ENCODE peak calls at places on chromosomes 6 and 20, in nine cellular contexts. F is RWPE1; L is activated CD8-positive, alpha-beta T cell treated with anti-CD3 and anti-CD28 coated beads for 36 hours; Q is GM20000; Z is progenitor cell of endocrine pancreas; J is GM12878; Y is mucosa of descending colon; G is pancreas; O is fibroblast of lung. M is an unnamed sample.

GRCh38 chr20:21684671-21685070 is 20.8 kb upstream of the PAX1 start:
- DNase-seq in G (no peak), L (no peak), J (no peak), Y (no peak), Z (no peak), F (no peak), Q (no peak), O (no peak), M (no peak)

GRCh38 chr20:49792006-49792405 is 20.6 kb upstream of the SLC9A8 start:
- DNase-seq in L (no peak), Q (no peak), Z (no peak), Y (no peak), G (no peak), F (no peak), O (no peak), J (no peak), M (no peak)

GRCh38 chr6:81216668-81217067 is 535.8 kb downstream of the TENT5A start:
- DNase-seq in F (no peak), Q (no peak), O (no peak), L (no peak), J (no peak), Z (no peak), Y (no peak), G (no peak), M (no peak)

GRCh38 chr6:161922631-161923119 is 648.8 kb upstream of the AGPAT4 start:
- DNase-seq in O (peak), L (peak), F (peak), Z (no peak), J (no peak), Y (peak), Q (no peak), G (peak), M (no peak)

GRCh38 chr6:23633986-23634385 is 492.0 kb upstream of the NRSN1 start:
- DNase-seq in O (no peak), L (no peak), F (no peak), J (no peak), Q (no peak), Z (no peak), Y (no peak), G (no peak), M (no peak)

GRCh38 chr6:147973806-147974205 is 368.8 kb upstream of the SASH1 start:
- DNase-seq in G (no peak), Y (no peak), J (no peak), Z (no peak), F (no peak), L (no peak), Q (no peak), O (no peak), M (no peak)

GRCh38 chr6:71965404-71965803 is 79.1 kb downstream of the RIMS1 start:
- DNase-seq in Q (no peak), O (no peak), L (no peak), F (no peak), J (no peak), G (no peak), Y (no peak), Z (no peak), M (no peak)

GRCh38 chr6:49523901-49524300 is 24.2 kb downstream of the GLYATL3 start:
- DNase-seq in L (no peak), J (no peak), G (no peak), Z (no peak), Y (no peak), Q (no peak), O (no peak), F (no peak), M (no peak)

GRCh38 chr6:163383912-163384311 is 30.6 kb upstream of the QKI start:
- DNase-seq in O (peak), J (no peak), F (peak), G (no peak), Z (no peak), Q (no peak), Y (no peak), L (no peak), M (no peak)

GRCh38 chr6:49676671-49677281 is 36.6 kb downstream of the CRISP2 start:
- DNase-seq in Z (no peak), Q (no peak), G (no peak), O (peak), F (peak), Y (no peak), L (no peak), J (no peak), M (no peak)

GRCh38 chr20:63050406-63050805 is 43.6 kb upstream of the BHLHE23 start:
- DNase-seq in G (no peak), Z (no peak), J (no peak), L (no peak), Y (no peak), F (no peak), O (no peak), Q (no peak), M (no peak)

GRCh38 chr6:72321741-72322140 is 300.1 kb upstream of the KCNQ5 start:
- DNase-seq in Y (no peak), Q (no peak), O (peak), Z (no peak), G (no peak), L (no peak), J (no peak), F (peak), M (no peak)

GRCh38 chr20:11195169-11195568 is 521.4 kb upstream of the JAG1 start:
- DNase-seq in F (no peak), Q (no peak), O (no peak), J (no peak), Y (peak), G (no peak), Z (no peak), L (no peak), M (no peak)

GRCh38 chr20:4006640-4007039 is 8.7 kb downstream of the RNF24 start:
- DNase-seq in Q (no peak), Z (no peak), G (peak), F (no peak), J (no peak), Y (no peak), O (no peak), L (no peak), M (no peak)

GRCh38 chr6:169247419-169247818 is 6.2 kb downstream of the THBS2 start:
- DNase-seq in O (no peak), F (no peak), L (no peak), G (no peak), J (no peak), Q (no peak), Z (no peak), Y (no peak), M (no peak)

GRCh38 chr20:42612262-42612661 is 577.4 kb downstream of the PTPRT start:
- DNase-seq in L (no peak), Y (no peak), Z (no peak), G (no peak), O (no peak), J (no peak), F (no peak), Q (no peak), M (no peak)

GRCh38 chr20:42604998-42605970 is 584.4 kb downstream of the PTPRT start:
- DNase-seq in G (no peak), J (no peak), F (no peak), O (no peak), L (no peak), Z (no peak), Y (no peak), Q (no peak), M (no peak)

GRCh38 chr20:42611423-42611822 is 578.3 kb downstream of the PTPRT start:
- DNase-seq in G (no peak), L (no peak), O (no peak), Z (no peak), F (no peak), J (no peak), Q (no peak), Y (no peak), M (no peak)

GRCh38 chr20:42610070-42610469 is 579.6 kb downstream of the PTPRT start:
- DNase-seq in Z (no peak), F (no peak), Q (no peak), G (no peak), Y (no peak), O (no peak), J (no peak), L (no peak), M (no peak)
- TF ChIP-seq CTCF in Z (no peak), F (no peak), Q (no peak), G (no peak), Y (no peak), O (no peak), J (no peak), L (no peak), M (no peak)

GRCh38 chr6:130364224-130364780 is 1.5 kb upstream of the TMEM200A start:
- DNase-seq in O (no peak), Z (no peak), G (no peak), F (no peak), L (no peak), J (no peak), Y (no peak), Q (no peak), M (no peak)

GRCh38 chr6:130367767-130368166 is 1.9 kb downstream of the TMEM200A start:
- DNase-seq in Q (no peak), J (no peak), F (no peak), Z (no peak), Y (no peak), L (no peak), G (no peak), O (no peak), M (no peak)

GRCh38 chr6:130366011-130366963 is at the start of gene TMEM200A:
- DNase-seq in J (no peak), L (peak), Y (peak), G (no peak), Q (peak), F (peak), O (peak), Z (peak), M (no peak)

GRCh38 chr6:130362128-130362527 is 3.7 kb upstream of the TMEM200A start:
- DNase-seq in Y (peak), O (no peak), Q (no peak), Z (peak), J (no peak), G (no peak), F (peak), L (peak), M (no peak)

GRCh38 chr6:130365166-130366010 is 429 bp upstream of the TMEM200A start:
- DNase-seq in G (peak), J (no peak), Y (peak), Q (peak), F (peak), O (peak), Z (peak), L (peak), M (peak)
- TF ChIP-seq CTCF in G (peak), J (peak), Y (peak), Q (no peak), F (peak), O (peak), Z (peak), L (peak), M (no peak)

GRCh38 chr6:54878705-54879104 is 32.1 kb downstream of the FAM83B start:
- DNase-seq in J (no peak), F (no peak), O (peak), Q (no peak), G (no peak), Y (no peak), Z (no peak), L (no peak), M (no peak)
- TF ChIP-seq CTCF in J (no peak), F (no peak), O (peak), Q (no peak), G (no peak), Y (no peak), Z (no peak), L (no peak), M (no peak)

GRCh38 chr20:46967647-46968046 is 73.0 kb downstream of the EYA2 start:
- DNase-seq in L (no peak), J (no peak), Q (no peak), F (no peak), O (no peak), G (no peak), Y (no peak), Z (no peak), M (no peak)
- TF ChIP-seq CTCF in L (no peak), J (no peak), Q (no peak), F (no peak), O (no peak), G (no peak), Y (no peak), Z (no peak), M (no peak)

GRCh38 chr6:125884656-125885055 is 71.9 kb upstream of the HINT3 start:
- DNase-seq in Q (no peak), F (no peak), G (no peak), L (no peak), Y (no peak), Z (no peak), O (peak), J (no peak), M (no peak)

GRCh38 chr6:125886914-125887313 is 69.7 kb upstream of the HINT3 start:
- DNase-seq in Q (no peak), O (no peak), F (no peak), Y (no peak), J (no peak), Z (no peak), L (no peak), G (no peak), M (no peak)

GRCh38 chr6:125887372-125887771 is 69.2 kb upstream of the HINT3 start:
- DNase-seq in J (no peak), Y (no peak), L (no peak), G (no peak), Z (no peak), Q (no peak), O (no peak), F (no peak), M (no peak)

GRCh38 chr6:125888989-125889656 is 67.4 kb upstream of the HINT3 start:
- DNase-seq in L (peak), G (no peak), J (no peak), Y (peak), Z (no peak), Q (peak), O (peak), F (no peak), M (no peak)
- TF ChIP-seq CTCF in L (peak), G (peak), J (peak), Y (no peak), Z (peak), Q (peak), O (peak), F (peak), M (no peak)

GRCh38 chr20:12289476-12289875 is 371.8 kb downstream of the BTBD3 start:
- DNase-seq in L (no peak), G (no peak), F (no peak), Y (no peak), O (no peak), Z (no peak), J (no peak), Q (no peak), M (no peak)
- TF ChIP-seq CTCF in L (no peak), G (no peak), F (no peak), Y (no peak), O (no peak), Z (no peak), J (no peak), Q (no peak), M (no peak)

GRCh38 chr6:30963641-30964040 is 19.9 kb upstream of the MUC21 start:
- DNase-seq in Q (no peak), G (no peak), J (no peak), L (no peak), Z (no peak), F (peak), O (peak), Y (no peak), M (no peak)

GRCh38 chr6:30962716-30963115 is 20.8 kb upstream of the MUC21 start:
- DNase-seq in G (no peak), Z (no peak), L (no peak), J (no peak), Q (no peak), F (no peak), Y (no peak), O (no peak), M (no peak)

GRCh38 chr6:30966154-30966553 is 17.4 kb upstream of the MUC21 start:
- DNase-seq in L (no peak), Z (no peak), Q (no peak), O (no peak), J (no peak), G (no peak), Y (no peak), F (no peak), M (no peak)

GRCh38 chr6:30964075-30964474 is 19.4 kb upstream of the MUC21 start:
- DNase-seq in G (no peak), O (no peak), Z (no peak), Q (no peak), L (peak), F (no peak), Y (no peak), J (no peak), M (no peak)

DNA sequence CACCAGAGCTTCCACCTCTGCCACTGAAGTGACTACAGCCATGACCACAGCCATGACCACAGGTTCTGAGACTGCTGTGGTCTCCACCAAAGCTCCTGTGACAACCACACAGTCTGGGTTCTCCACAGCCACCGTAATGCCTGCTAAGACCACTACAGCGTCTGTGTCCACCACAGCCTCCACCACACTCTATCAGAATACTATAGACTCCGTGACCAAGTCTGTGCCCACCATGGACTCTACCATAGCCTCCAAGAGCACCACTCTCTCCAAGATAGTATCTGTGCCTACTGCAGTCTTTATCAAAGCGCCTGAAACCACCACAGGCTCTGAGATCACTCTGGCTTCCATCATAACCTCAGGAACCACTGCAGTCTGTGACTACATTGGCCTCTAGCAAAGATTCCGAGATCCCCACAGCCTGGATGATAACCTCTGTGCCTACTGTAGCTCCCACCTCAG is 18.3 kb upstream of the MUC21 start:
- DNase-seq in G (no peak), L (peak), Z (no peak), J (no peak), Q (no peak), O (no peak), Y (no peak), F (no peak), M (no peak)
- TF ChIP-seq CTCF in G (no peak), L (no peak), Z (no peak), J (no peak), Q (no peak), O (no peak), Y (no peak), F (no peak), M (no peak)

GRCh38 chr20:20593447-20594170 is 118.8 kb downstream of the RALGAPA2 start:
- DNase-seq in F (peak), L (peak), G (no peak), Y (peak), O (peak), J (no peak), Q (peak), Z (no peak), M (no peak)

DNA sequence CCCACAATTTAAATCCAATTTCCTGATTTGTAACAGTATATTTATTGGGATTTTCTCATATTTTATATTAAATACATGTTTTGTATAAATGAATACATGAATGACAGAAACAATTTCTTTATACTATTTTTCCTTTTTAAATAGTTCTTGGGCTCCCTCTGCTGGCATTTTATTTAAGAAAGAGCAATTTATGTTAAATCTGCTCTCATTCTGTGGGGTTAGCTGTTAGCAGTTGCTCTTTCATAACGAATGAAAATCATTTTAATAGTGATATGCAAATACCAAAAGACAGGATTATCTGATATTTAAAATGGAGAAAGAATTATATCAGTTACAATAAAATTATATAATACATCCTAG is 118.3 kb downstream of the RALGAPA2 start:
- DNase-seq in G (no peak), J (no peak), F (peak), O (peak), Y (peak), Q (no peak), Z (no peak), L (no peak), M (no peak)
- TF ChIP-seq CTCF in G (no peak), J (peak), F (peak), O (peak), Y (no peak), Q (no peak), Z (peak), L (no peak), M (no peak)